ENCODE peak calls at places on chromosomes 13 and 19, in nine cellular contexts. F is AG09319, G is osteocyte, Q is endothelial cell, D is IMR-90, W is tibial nerve, X is GM23338, A is GM13976, J is AG09309. H is an unnamed sample.

GRCh38 chr19:13764101-13764807 is at the start of gene MRI1:
- DNase-seq in F (no peak), G (no peak), Q (peak; percentile 69), D (peak; percentile 60), W (peak; percentile 64), X (peak; percentile 67), A (peak; percentile 94), J (no peak), H (peak; percentile 78)

GRCh38 chr13:114109646-114110045 is 22.8 kb downstream of the RASA3 start:
- DNase-seq in F (no peak), G (no peak), Q (no peak), D (no peak), W (no peak), X (no peak), A (no peak), J (no peak), H (peak; percentile 70)

GRCh38 chr13:26709461-26709860 is 51.1 kb downstream of the GPR12 start:
- DNase-seq in F (no peak), G (no peak), Q (no peak), D (no peak), W (no peak), X (no peak), A (no peak), J (no peak), H (no peak)

GRCh38 chr13:25732146-25732865 is 319.5 kb downstream of the SHISA2 start:
- DNase-seq in F (no peak), G (no peak), Q (no peak), D (peak; percentile 2), W (no peak), X (no peak), A (no peak), J (no peak), H (no peak)

GRCh38 chr13:23760000-23760399 is 129.2 kb downstream of the MIPEP start:
- DNase-seq in F (no peak), G (no peak), Q (no peak), D (no peak), W (no peak), X (no peak), A (no peak), J (no peak), H (no peak)

GRCh38 chr13:40114305-40114896 is 458.9 kb downstream of the COG6 start:
- DNase-seq in F (no peak), G (no peak), Q (no peak), D (no peak), W (no peak), X (no peak), A (no peak), J (no peak), H (no peak)

GRCh38 chr19:36128392-36128736 is 11.5 kb upstream of the CAPNS1 start:
- DNase-seq in F (no peak), G (no peak), Q (no peak), D (no peak), W (no peak), X (peak; percentile 51), A (no peak), J (no peak), H (no peak)

GRCh38 chr19:485583-486236 is 10.6 kb upstream of the MADCAM1 start:
- DNase-seq in F (no peak), G (no peak), Q (no peak), D (no peak), W (peak; percentile 29), X (no peak), A (no peak), J (no peak), H (no peak)

GRCh38 chr19:47275866-47276461 is 1.3 kb downstream of the INAFM1 start:
- DNase-seq in F (no peak), G (no peak), Q (no peak), D (peak; percentile 57), W (peak; percentile 47), X (no peak), A (no peak), J (peak; percentile 41), H (no peak)

GRCh38 chr13:42328672-42329071 is 56.7 kb downstream of the AKAP11 start:
- DNase-seq in F (no peak), G (no peak), Q (no peak), D (no peak), W (no peak), X (no peak), A (no peak), J (no peak), H (peak; percentile 74)

GRCh38 chr19:3950871-3951861 is 18.3 kb downstream of the NMRK2 start:
- DNase-seq in F (no peak), G (no peak), Q (no peak), D (no peak), W (no peak), X (no peak), A (peak; percentile 62), J (no peak), H (peak; percentile 42)

GRCh38 chr13:60261432-60262351 is 98.0 kb upstream of the DIAPH3 start:
- DNase-seq in F (no peak), G (no peak), Q (no peak), D (no peak), W (no peak), X (peak; percentile 95), A (no peak), J (no peak), H (no peak)

GRCh38 chr13:29924482-29924884 is 74.1 kb upstream of the UBL3 start:
- DNase-seq in F (no peak), G (no peak), Q (no peak), D (peak; percentile 86), W (no peak), X (no peak), A (no peak), J (peak; percentile 29), H (no peak)

GRCh38 chr13:73754727-73755292 is 379.4 kb downstream of the KLF12 start:
- DNase-seq in F (peak; percentile 19), G (no peak), Q (peak; percentile 54), D (peak; percentile 70), W (peak; percentile 79), X (peak; percentile 81), A (peak; percentile 13), J (peak; percentile 17), H (peak; percentile 12)

GRCh38 chr19:51123381-51124186 is 1.1 kb upstream of the SIGLEC9 start:
- DNase-seq in F (no peak), G (no peak), Q (no peak), D (no peak), W (peak; percentile 51), X (no peak), A (no peak), J (no peak), H (peak; percentile 75)

GRCh38 chr13:91381371-91381770 is 17.1 kb upstream of the GPC5 start:
- DNase-seq in F (no peak), G (no peak), Q (no peak), D (peak; percentile 28), W (no peak), X (no peak), A (no peak), J (no peak), H (no peak)

GRCh38 chr13:37023871-37024270 is 23.3 kb downstream of the EXOSC8 start:
- DNase-seq in F (no peak), G (no peak), Q (no peak), D (peak; percentile 70), W (no peak), X (no peak), A (no peak), J (no peak), H (no peak)

GRCh38 chr19:29006057-29006735 is 206.8 kb downstream of the UQCRFS1 start:
- DNase-seq in F (no peak), G (no peak), Q (no peak), D (peak; percentile 57), W (no peak), X (no peak), A (no peak), J (peak; percentile 20), H (no peak)

GRCh38 chr13:109745702-109746101 is 40.7 kb downstream of the IRS2 start:
- DNase-seq in F (no peak), G (peak; percentile 44), Q (no peak), D (no peak), W (no peak), X (no peak), A (no peak), J (no peak), H (no peak)

GRCh38 chr19:50030225-50030624 is 4.4 kb downstream of the ZNF473 start:
- DNase-seq in F (no peak), G (no peak), Q (no peak), D (no peak), W (no peak), X (no peak), A (no peak), J (no peak), H (no peak)
- TF ChIP-seq CTCF in F (no peak), G (no peak), Q (no peak), D (no peak), W (no peak), X (no peak), A (no peak), J (no peak), H (no peak)

DNA sequence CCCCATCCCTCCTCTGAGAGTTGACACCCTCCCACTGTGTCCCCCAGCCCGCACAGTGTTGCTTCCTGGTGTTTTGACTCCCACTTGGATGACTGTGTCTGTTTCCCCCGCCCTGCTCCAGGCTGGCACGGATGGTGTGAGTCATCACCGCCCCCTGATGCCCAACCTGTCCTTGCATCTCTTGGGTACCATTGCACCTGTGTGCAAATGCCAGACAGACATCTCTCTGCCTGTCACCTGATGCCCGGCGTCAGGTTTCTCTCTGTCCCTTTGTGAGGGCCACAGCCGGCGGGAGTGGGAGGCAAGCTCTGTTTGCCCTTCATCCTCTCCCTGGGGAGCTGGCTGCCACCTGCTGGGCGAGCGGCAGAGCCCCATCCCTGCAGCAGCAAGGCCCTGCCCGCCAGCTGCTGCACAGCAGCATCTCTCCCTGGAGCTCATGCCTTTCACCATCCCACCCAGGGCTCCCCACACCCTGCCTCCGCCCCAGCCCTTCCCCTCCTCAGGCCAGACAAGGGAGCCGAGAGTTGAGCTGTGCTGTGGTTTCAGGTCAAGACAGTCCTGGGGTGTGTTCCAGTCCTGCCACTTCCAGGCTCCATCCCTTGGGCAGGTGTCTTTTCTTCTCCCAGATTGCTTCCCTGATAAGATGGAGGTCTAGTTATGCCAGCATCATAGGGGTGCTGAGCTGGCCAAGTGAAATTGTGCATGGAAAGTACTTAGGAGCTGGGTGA is 29.7 kb downstream of the NKPD1 start:
- DNase-seq in F (no peak), G (no peak), Q (no peak), D (peak; percentile 16), W (no peak), X (no peak), A (no peak), J (no peak), H (no peak)
- TF ChIP-seq CTCF in F (no peak), G (no peak), Q (no peak), D (peak; percentile 31), W (no peak), X (no peak), A (peak; percentile 43), J (no peak), H (no peak)

GRCh38 chr13:33606692-33607091 is 211.3 kb upstream of the RFC3 start:
- DNase-seq in F (no peak), G (no peak), Q (no peak), D (no peak), W (no peak), X (peak; percentile 59), A (no peak), J (no peak), H (no peak)
- TF ChIP-seq CTCF in F (no peak), G (peak; percentile 32), Q (no peak), D (no peak), W (no peak), X (peak; percentile 37), A (no peak), J (peak; percentile 21), H (no peak)

DNA sequence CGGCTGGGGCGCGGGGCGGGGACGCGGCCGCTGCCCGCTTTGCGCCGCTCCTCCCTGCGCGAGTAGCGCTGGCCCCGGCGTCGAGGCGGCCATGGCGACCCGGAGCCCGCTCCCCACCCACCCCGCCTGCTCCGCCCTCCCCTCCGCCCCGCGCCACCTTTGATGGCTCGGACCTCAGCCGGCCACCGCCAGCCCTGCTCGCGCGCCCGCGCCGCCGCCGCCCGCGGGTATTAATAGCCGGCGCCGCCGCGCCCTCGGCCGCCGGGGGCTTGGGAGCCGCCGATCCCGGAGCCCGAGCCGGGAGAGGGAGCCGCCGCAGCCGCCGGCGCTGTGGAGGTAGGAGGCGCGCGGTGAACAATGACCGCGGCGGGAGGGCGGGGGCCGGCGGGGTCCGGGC is 261 bp downstream of the FARP1 start:
- DNase-seq in F (no peak), G (no peak), Q (peak; percentile 50), D (no peak), W (no peak), X (no peak), A (no peak), J (no peak), H (no peak)
- TF ChIP-seq CTCF in F (no peak), G (no peak), Q (no peak), D (no peak), W (no peak), X (no peak), A (no peak), J (no peak), H (no peak)

H was measured in activated CD8-positive, alpha-beta T cell treated with anti-CD3 and anti-CD28 coated beads for 36 hours.